ENCODE peak calls at places on chromosomes 1 and 21, in four cellular contexts. One of them, this sample, is unnamed.

GRCh38 chr1:100584761-100585745 is 47.1 kb downstream of the GPR88 start:
- DNase-seq in H9: no peak
- DNase-seq in IMR-90: peak
- DNase-seq in mesendoderm: no peak
- DNase-seq in this sample: no peak

GRCh38 chr1:155974208-155975165 is 3.9 kb downstream of the ARHGEF2 start:
- DNase-seq in H9: no peak
- DNase-seq in mesendoderm: no peak
- DNase-seq in IMR-90: no peak
- DNase-seq in this sample: no peak

GRCh38 chr1:151164732-151165280 is 896 bp downstream of the LYSMD1 start:
- DNase-seq in mesendoderm: no peak
- DNase-seq in H9: no peak
- DNase-seq in IMR-90: peak
- DNase-seq in this sample: no peak

GRCh38 chr1:27970401-27970800 is 10.6 kb downstream of the XKR8 start:
- DNase-seq in IMR-90: peak
- DNase-seq in mesendoderm: no peak
- DNase-seq in H9: no peak
- DNase-seq in this sample: no peak

GRCh38 chr1:67690411-67690810 is 5.4 kb downstream of the GADD45A start:
- DNase-seq in H9: no peak
- DNase-seq in IMR-90: no peak
- DNase-seq in mesendoderm: no peak
- DNase-seq in this sample: no peak

GRCh38 chr1:163265547-163265946 is 56.2 kb upstream of the NUF2 start:
- DNase-seq in H9: no peak
- DNase-seq in IMR-90: no peak
- DNase-seq in mesendoderm: no peak
- DNase-seq in this sample: no peak

GRCh38 chr1:32341186-32341757 is 5.2 kb upstream of the MARCKSL1 start:
- DNase-seq in mesendoderm: no peak
- DNase-seq in H9: no peak
- DNase-seq in IMR-90: no peak
- DNase-seq in this sample: no peak

GRCh38 chr1:232435746-232436145 is 194.2 kb downstream of the SIPA1L2 start:
- DNase-seq in H9: no peak
- DNase-seq in IMR-90: peak
- DNase-seq in mesendoderm: no peak
- DNase-seq in this sample: no peak

GRCh38 chr1:162035241-162035640 is 11.6 kb upstream of the OLFML2B start:
- DNase-seq in H9: no peak
- DNase-seq in IMR-90: no peak
- DNase-seq in mesendoderm: peak
- DNase-seq in this sample: no peak

GRCh38 chr21:45630876-45631275 is 12.6 kb upstream of the PCBP3 start:
- DNase-seq in mesendoderm: no peak
- DNase-seq in H9: no peak
- DNase-seq in IMR-90: no peak
- DNase-seq in this sample: no peak

GRCh38 chr1:6989506-6990159 is 204.4 kb downstream of the CAMTA1 start:
- DNase-seq in mesendoderm: peak
- DNase-seq in H9: no peak
- DNase-seq in IMR-90: no peak
- DNase-seq in this sample: no peak

GRCh38 chr1:212182585-212182984 is 102.6 kb upstream of the PPP2R5A start:
- DNase-seq in mesendoderm: no peak
- DNase-seq in IMR-90: no peak
- DNase-seq in H9: no peak
- DNase-seq in this sample: no peak

GRCh38 chr1:17742590-17742989 is 12.5 kb upstream of the ACTL8 start:
- DNase-seq in mesendoderm: no peak
- DNase-seq in H9: no peak
- DNase-seq in IMR-90: no peak
- DNase-seq in this sample: no peak
- H3K56ac ChIP-seq in mesendoderm: no peak
- H3K56ac ChIP-seq in H9: no peak
- H3K56ac ChIP-seq in IMR-90: no peak
- H3K56ac ChIP-seq in this sample: no peak

GRCh38 chr1:222464841-222465210 is 83.1 kb downstream of the HHIPL2 start:
- DNase-seq in mesendoderm: peak
- DNase-seq in IMR-90: peak
- DNase-seq in H9: peak
- DNase-seq in this sample: peak
- H3K56ac ChIP-seq in mesendoderm: peak
- H3K56ac ChIP-seq in IMR-90: peak
- H3K56ac ChIP-seq in H9: no peak
- H3K56ac ChIP-seq in this sample: no peak

GRCh38 chr1:87113313-87113712 is 198.9 kb downstream of the HS2ST1 start:
- DNase-seq in IMR-90: peak
- DNase-seq in mesendoderm: no peak
- DNase-seq in H9: no peak
- DNase-seq in this sample: no peak
- H3K56ac ChIP-seq in IMR-90: no peak
- H3K56ac ChIP-seq in mesendoderm: no peak
- H3K56ac ChIP-seq in H9: no peak
- H3K56ac ChIP-seq in this sample: no peak

DNA sequence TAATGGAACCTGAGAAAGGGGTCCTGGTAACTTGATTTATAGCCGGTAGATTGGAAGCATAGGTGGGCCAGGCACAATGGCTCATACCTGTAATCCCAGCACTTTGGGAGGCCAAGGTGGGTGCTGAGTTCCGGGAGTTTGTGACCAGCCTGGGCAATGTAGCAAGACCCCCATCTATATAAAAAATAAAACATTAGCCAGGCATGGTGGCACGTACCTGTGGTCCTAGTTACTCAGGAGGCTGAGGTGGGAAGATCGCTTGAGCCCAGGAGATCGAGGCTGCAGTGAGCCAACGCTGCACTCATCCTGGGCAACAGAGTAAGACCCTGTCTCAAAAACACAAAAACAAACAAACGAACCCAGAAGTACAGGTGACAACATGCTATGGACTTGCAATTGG is 76.5 kb downstream of the ZNF281 start:
- DNase-seq in H9: no peak
- DNase-seq in IMR-90: no peak
- DNase-seq in mesendoderm: no peak
- DNase-seq in this sample: no peak
- H3K56ac ChIP-seq in H9: no peak
- H3K56ac ChIP-seq in IMR-90: no peak
- H3K56ac ChIP-seq in mesendoderm: no peak
- H3K56ac ChIP-seq in this sample: no peak

GRCh38 chr1:217535601-217536377 is 95.1 kb downstream of the GPATCH2 start:
- DNase-seq in H9: no peak
- DNase-seq in IMR-90: no peak
- DNase-seq in mesendoderm: no peak
- DNase-seq in this sample: no peak
- H3K56ac ChIP-seq in H9: no peak
- H3K56ac ChIP-seq in IMR-90: no peak
- H3K56ac ChIP-seq in mesendoderm: no peak
- H3K56ac ChIP-seq in this sample: no peak

DNA sequence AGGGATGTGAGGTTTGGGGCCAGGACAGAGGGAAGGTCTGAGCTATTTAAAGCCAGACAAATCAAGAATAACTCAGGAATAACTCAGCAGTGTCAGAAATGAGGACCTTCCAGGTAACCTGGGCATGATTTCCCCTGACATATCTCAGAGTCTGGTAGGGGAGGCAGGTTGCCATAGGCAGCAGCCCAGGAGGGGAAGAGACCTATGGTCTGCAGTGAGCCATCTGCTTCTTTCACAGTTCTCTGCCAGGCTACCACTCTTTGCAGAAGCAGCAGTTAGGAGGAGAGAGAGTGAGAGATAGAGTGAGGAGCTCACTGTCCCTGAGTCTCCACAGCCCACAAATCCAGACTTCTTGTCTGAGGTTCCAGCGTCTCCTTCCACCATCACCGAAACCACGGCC is 6.3 kb upstream of the VSIG8 start:
- DNase-seq in mesendoderm: no peak
- DNase-seq in H9: no peak
- DNase-seq in IMR-90: no peak
- DNase-seq in this sample: no peak
- H3K56ac ChIP-seq in mesendoderm: no peak
- H3K56ac ChIP-seq in H9: no peak
- H3K56ac ChIP-seq in IMR-90: no peak
- H3K56ac ChIP-seq in this sample: no peak

DNA sequence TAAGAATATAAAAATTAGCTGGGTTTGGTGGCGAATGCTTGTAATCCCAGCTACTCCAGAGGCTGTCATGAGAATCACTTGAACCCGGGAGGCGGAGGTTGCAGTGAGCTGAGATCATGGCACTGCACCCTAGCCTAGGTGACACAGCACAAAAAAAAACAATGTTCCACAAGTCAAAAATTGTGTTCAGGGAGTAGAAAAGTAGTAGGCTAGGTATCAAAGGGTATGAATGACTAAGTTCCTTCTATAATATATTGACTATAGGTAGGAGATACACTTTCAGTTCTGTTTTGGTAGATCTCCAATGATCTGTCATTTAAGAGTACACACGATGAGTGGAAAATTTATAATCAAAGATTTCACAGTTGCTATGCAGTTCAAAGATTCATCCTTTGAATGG is 16.7 kb downstream of the USP48 start:
- DNase-seq in IMR-90: no peak
- DNase-seq in mesendoderm: no peak
- DNase-seq in H9: no peak
- DNase-seq in this sample: no peak
- H3K56ac ChIP-seq in IMR-90: no peak
- H3K56ac ChIP-seq in mesendoderm: no peak
- H3K56ac ChIP-seq in H9: no peak
- H3K56ac ChIP-seq in this sample: no peak

GRCh38 chr1:22184454-22184853 is 41.6 kb upstream of the WNT4 start:
- DNase-seq in IMR-90: no peak
- DNase-seq in H9: no peak
- DNase-seq in mesendoderm: no peak
- DNase-seq in this sample: no peak

GRCh38 chr1:22174446-22174845 is 31.5 kb upstream of the WNT4 start:
- DNase-seq in mesendoderm: no peak
- DNase-seq in H9: no peak
- DNase-seq in IMR-90: no peak
- DNase-seq in this sample: no peak

GRCh38 chr1:22177354-22178003 is 34.6 kb upstream of the WNT4 start:
- DNase-seq in mesendoderm: no peak
- DNase-seq in H9: no peak
- DNase-seq in IMR-90: no peak
- DNase-seq in this sample: no peak

GRCh38 chr1:22176258-22176657 is 33.4 kb upstream of the WNT4 start:
- DNase-seq in IMR-90: no peak
- DNase-seq in H9: no peak
- DNase-seq in mesendoderm: no peak
- DNase-seq in this sample: no peak

GRCh38 chr1:22179197-22179803 is 36.4 kb upstream of the WNT4 start:
- DNase-seq in IMR-90: no peak
- DNase-seq in mesendoderm: no peak
- DNase-seq in H9: no peak
- DNase-seq in this sample: no peak
- H3K56ac ChIP-seq in IMR-90: no peak
- H3K56ac ChIP-seq in mesendoderm: no peak
- H3K56ac ChIP-seq in H9: no peak
- H3K56ac ChIP-seq in this sample: no peak